ENCODE peak calls at places on chromosomes 11 and 22, in eight cellular contexts. N is uterus, X is astrocyte of the spinal cord, J is fibroblast of pulmonary artery, C is AG04450, H is AG10803, K is dorsolateral prefrontal cortex, Z is Calu3. O is an unnamed sample.

GRCh38 chr11:134361661-134362060 is 29.9 kb downstream of the GLB1L2 start:
- DNase-seq in K (no peak), H (no peak), X (no peak), Z (no peak), N (no peak), J (no peak), C (no peak), O (no peak)

GRCh38 chr11:134047586-134047999 is 21.3 kb upstream of the JAM3 start:
- DNase-seq in X (peak), C (peak), J (peak), H (peak), K (no peak), Z (no peak), N (peak), O (peak)

GRCh38 chr11:76621466-76621865 is 49.1 kb downstream of the LRRC32 start:
- DNase-seq in Z (no peak), X (no peak), K (no peak), H (no peak), J (no peak), C (no peak), N (no peak), O (no peak)

GRCh38 chr22:19974233-19974861 is 32.7 kb upstream of the TXNRD2 start:
- DNase-seq in X (peak), N (no peak), J (peak), C (no peak), K (peak), H (peak), Z (peak), O (peak)

GRCh38 chr11:96070453-96070852 is 146.5 kb upstream of the MTMR2 start:
- DNase-seq in Z (no peak), X (no peak), K (no peak), C (no peak), H (no peak), N (no peak), J (no peak), O (no peak)

GRCh38 chr11:46721286-46721685 is 2.3 kb downstream of the F2 start:
- DNase-seq in N (no peak), X (no peak), K (no peak), J (no peak), Z (no peak), H (no peak), C (no peak), O (no peak)

GRCh38 chr11:11589385-11589890 is 32.4 kb downstream of the GALNT18 start:
- DNase-seq in H (no peak), N (no peak), Z (no peak), X (no peak), K (no peak), C (no peak), J (no peak), O (no peak)

GRCh38 chr11:35943761-35944502 is at the start of gene LDLRAD3:
- DNase-seq in H (peak), X (peak), K (peak), J (peak), Z (peak), C (peak), N (peak), O (peak)

GRCh38 chr11:80779907-80780615 is 1339.2 kb upstream of the TENM4 start:
- DNase-seq in J (no peak), K (no peak), N (no peak), X (no peak), H (no peak), C (no peak), Z (no peak), O (no peak)

GRCh38 chr11:2194877-2195755 is 23.5 kb upstream of the TH start:
- DNase-seq in H (peak), X (peak), J (peak), K (no peak), Z (peak), N (no peak), C (no peak), O (peak)
- TF ChIP-seq CTCF in H (peak), X (peak), J (peak), K (peak), Z (peak), N (peak), C (peak), O (peak)

DNA sequence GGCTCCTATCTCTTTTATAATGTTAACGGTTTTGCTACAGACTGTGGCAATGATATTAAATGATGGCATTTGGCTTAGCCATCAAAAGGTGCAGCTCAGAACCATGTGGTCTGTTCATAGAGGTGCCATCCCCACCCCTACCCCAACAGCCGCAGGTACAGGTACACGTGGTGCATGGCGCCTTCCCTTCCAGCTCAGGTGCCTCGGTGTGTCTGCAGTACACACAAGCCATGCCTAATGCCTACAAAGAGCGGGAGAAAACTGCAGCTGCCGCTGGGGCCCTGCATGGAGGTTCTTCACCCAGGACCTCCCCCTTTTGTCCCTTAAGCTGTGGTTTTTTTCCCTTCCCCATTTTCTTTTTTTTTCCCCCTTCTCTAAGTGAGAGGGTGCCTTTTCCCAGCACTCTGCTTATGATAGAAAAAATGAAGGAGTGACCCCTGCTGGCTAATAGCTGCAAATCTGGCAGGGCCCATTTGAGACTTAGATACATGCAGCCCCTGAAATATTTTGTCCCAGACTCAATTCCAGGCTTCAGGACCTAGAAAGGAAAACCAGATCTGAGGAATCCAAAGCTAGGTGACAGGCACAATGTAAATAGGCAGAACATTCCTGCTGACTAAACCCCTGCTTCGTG is 6.5 kb downstream of the OR52M1 start:
- DNase-seq in X (no peak), H (no peak), N (no peak), K (no peak), C (no peak), Z (peak), J (peak), O (peak)
- TF ChIP-seq CTCF in X (no peak), H (peak), N (no peak), K (no peak), C (peak), Z (peak), J (peak), O (peak)

DNA sequence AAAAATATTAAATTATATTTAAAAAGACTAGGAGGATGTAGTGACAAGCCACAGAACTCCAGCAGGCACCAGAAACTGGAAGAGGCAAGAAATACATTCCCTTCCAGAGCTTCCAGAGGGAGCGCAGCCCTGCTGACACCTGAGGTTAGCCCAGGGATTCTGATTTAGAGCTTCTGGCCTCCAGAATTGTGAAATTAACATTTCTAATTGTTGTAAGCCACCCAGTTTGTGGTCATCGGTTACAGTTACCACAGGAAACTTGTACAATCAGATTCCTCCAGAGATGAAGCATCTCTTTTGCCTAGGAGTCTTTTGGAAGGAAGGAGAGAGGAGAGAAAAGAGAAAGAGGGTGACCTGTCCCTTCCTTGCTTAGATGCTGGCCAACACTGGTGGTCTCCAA is 6.4 kb upstream of the UBASH3B start:
- DNase-seq in Z (no peak), J (no peak), X (no peak), H (peak), N (no peak), C (no peak), K (no peak), O (no peak)
- TF ChIP-seq CTCF in Z (no peak), J (no peak), X (no peak), H (no peak), N (no peak), C (no peak), K (no peak), O (no peak)

DNA sequence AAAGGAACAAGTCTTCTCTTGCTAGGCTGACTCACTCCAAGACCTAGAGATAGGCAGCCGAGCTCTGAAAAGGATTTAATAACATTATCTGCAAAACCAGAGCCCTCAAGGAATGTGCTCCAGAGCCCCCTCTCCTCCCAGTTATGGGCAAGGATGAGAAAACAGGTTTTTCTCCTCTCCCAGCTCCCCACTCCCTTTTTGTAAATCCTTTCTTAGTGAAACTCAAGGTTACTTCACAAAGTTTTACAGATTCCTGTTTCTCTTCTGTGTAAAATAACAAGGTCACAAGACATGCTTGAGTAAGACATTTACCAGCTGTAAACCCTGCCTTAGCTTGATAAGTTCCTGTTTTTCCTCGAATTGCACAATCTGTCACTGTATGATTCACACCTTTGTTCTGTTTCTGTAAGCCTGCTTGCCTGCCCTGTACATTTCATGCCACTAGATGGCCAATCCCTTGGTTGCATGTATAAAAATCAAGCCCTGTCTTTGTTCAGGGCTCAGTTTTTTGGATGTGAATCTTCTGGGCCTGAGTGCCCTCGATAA is 489.4 kb downstream of the KCNA4 start:
- DNase-seq in J (peak), Z (peak), N (no peak), C (peak), H (peak), X (peak), K (no peak), O (peak)
- TF ChIP-seq CTCF in J (peak), Z (peak), N (no peak), C (peak), H (peak), X (peak), K (no peak), O (peak)

GRCh38 chr11:78921517-78921916 is 346.9 kb upstream of the NARS2 start:
- DNase-seq in H (no peak), N (no peak), C (no peak), Z (no peak), X (no peak), K (no peak), J (no peak), O (no peak)

GRCh38 chr11:78920329-78920728 is 345.7 kb upstream of the NARS2 start:
- DNase-seq in X (no peak), H (no peak), C (no peak), Z (no peak), J (no peak), N (no peak), K (no peak), O (no peak)

GRCh38 chr11:78914503-78914902 is 339.8 kb upstream of the NARS2 start:
- DNase-seq in K (no peak), X (no peak), N (no peak), H (no peak), Z (no peak), J (no peak), C (no peak), O (no peak)

GRCh38 chr11:78912778-78913177 is 338.1 kb upstream of the NARS2 start:
- DNase-seq in K (no peak), J (no peak), Z (no peak), H (no peak), X (no peak), N (no peak), C (no peak), O (no peak)

GRCh38 chr11:78916759-78917158 is 342.1 kb upstream of the NARS2 start:
- DNase-seq in C (no peak), Z (no peak), X (no peak), N (no peak), H (no peak), K (no peak), J (no peak), O (no peak)
- TF ChIP-seq CTCF in C (peak), Z (no peak), X (no peak), N (no peak), H (peak), K (no peak), J (peak), O (peak)